ENCODE peak calls at places on chromosomes 4 and X, in seven cellular contexts. N, I, Q, K, O, S and X are unnamed samples.

GRCh38 chrX:141405878-141406492 is 163.7 kb upstream of the SPANXC start:
- DNase-seq in N (no peak), I (peak), Q (peak), K (peak), O (no peak), S (no peak), X (peak)

GRCh38 chr4:16083217-16084191 is at the start of gene PROM1:
- DNase-seq in N (peak), I (no peak), Q (peak), K (no peak), O (peak), S (no peak), X (no peak)

GRCh38 chrX:70280573-70280972 is 1.4 kb upstream of the RAB41 start:
- DNase-seq in N (no peak), I (no peak), Q (no peak), K (no peak), O (no peak), S (no peak), X (no peak)

GRCh38 chrX:16487620-16488380 is 162.2 kb upstream of the S100G start:
- DNase-seq in N (no peak), I (peak), Q (peak), K (no peak), O (no peak), S (no peak), X (peak)

GRCh38 chr4:152643153-152644035 is 36.4 kb downstream of the TMEM154 start:
- DNase-seq in N (no peak), I (no peak), Q (no peak), K (no peak), O (peak), S (peak), X (peak)

GRCh38 chr4:43410636-43411035 is 518.1 kb downstream of the GRXCR1 start:
- DNase-seq in N (no peak), I (no peak), Q (no peak), K (no peak), O (no peak), S (no peak), X (no peak)

GRCh38 chrX:18098704-18099103 is 122.0 kb downstream of the BEND2 start:
- DNase-seq in N (no peak), I (no peak), Q (no peak), K (no peak), O (no peak), S (no peak), X (no peak)

GRCh38 chrX:53281321-53281822 is at the start of gene IQSEC2:
- DNase-seq in N (peak), I (peak), Q (peak), K (peak), O (peak), S (no peak), X (peak)

GRCh38 chr4:140099993-140100392 is 54.0 kb downstream of the MAML3 start:
- DNase-seq in N (no peak), I (no peak), Q (no peak), K (no peak), O (peak), S (no peak), X (no peak)

GRCh38 chrX:53383376-53384087 is 38.9 kb downstream of the SMC1A start:
- DNase-seq in N (no peak), I (no peak), Q (peak), K (no peak), O (no peak), S (no peak), X (no peak)

GRCh38 chrX:41684138-41684537 is 4.6 kb upstream of the GPR34 start:
- DNase-seq in N (no peak), I (no peak), Q (no peak), K (no peak), O (no peak), S (no peak), X (no peak)

GRCh38 chr4:26899991-26900390 is 39.4 kb downstream of the STIM2 start:
- DNase-seq in N (no peak), I (no peak), Q (no peak), K (no peak), O (no peak), S (no peak), X (peak)

GRCh38 chr4:106421441-106422296 is 53.1 kb upstream of the GIMD1 start:
- DNase-seq in N (no peak), I (peak), Q (peak), K (no peak), O (no peak), S (no peak), X (peak)

GRCh38 chrX:119218198-119218597 is 17.9 kb upstream of the PGRMC1 start:
- DNase-seq in N (no peak), I (no peak), Q (peak), K (no peak), O (no peak), S (no peak), X (peak)

GRCh38 chr4:56662782-56663468 is 18.2 kb downstream of the HOPX start:
- DNase-seq in N (no peak), I (no peak), Q (no peak), K (no peak), O (no peak), S (no peak), X (no peak)

GRCh38 chrX:72255864-72256263 is 17.0 kb upstream of the ERCC6L start:
- DNase-seq in N (no peak), I (no peak), Q (no peak), K (no peak), O (no peak), S (no peak), X (no peak)

GRCh38 chr4:82578935-82579334 is 17.1 kb upstream of the TMEM150C start:
- DNase-seq in N (no peak), I (no peak), Q (no peak), K (no peak), O (no peak), S (no peak), X (peak)

GRCh38 chr4:104424368-104424921 is 70.2 kb downstream of the CXXC4 start:
- DNase-seq in N (no peak), I (no peak), Q (no peak), K (no peak), O (no peak), S (no peak), X (no peak)

GRCh38 chr4:78056265-78057129 is 626 bp upstream of the FRAS1 start:
- DNase-seq in N (peak), I (peak), Q (peak), K (peak), O (peak), S (peak), X (peak)

GRCh38 chrX:130165181-130165702 is 399 bp downstream of the AIFM1 start:
- DNase-seq in N (no peak), I (no peak), Q (peak), K (no peak), O (no peak), S (no peak), X (no peak)

GRCh38 chr4:79906306-79906705 is 166.7 kb downstream of the ANTXR2 start:
- DNase-seq in N (no peak), I (no peak), Q (no peak), K (no peak), O (no peak), S (no peak), X (no peak)

GRCh38 chrX:132900631-132901030 is 57.8 kb downstream of the HS6ST2 start:
- DNase-seq in N (no peak), I (no peak), Q (peak), K (no peak), O (no peak), S (no peak), X (peak)

GRCh38 chr4:1381181-1381621 is 25.0 kb downstream of the NKX1-1 start:
- DNase-seq in N (peak), I (no peak), Q (no peak), K (no peak), O (peak), S (no peak), X (no peak)

GRCh38 chr4:183360161-183360919 is 38.1 kb upstream of the CLDN24 start:
- DNase-seq in N (no peak), I (peak), Q (peak), K (peak), O (no peak), S (no peak), X (peak)

GRCh38 chr4:169286562-169287301 is 16.0 kb upstream of the SH3RF1 start:
- DNase-seq in N (no peak), I (no peak), Q (peak), K (no peak), O (no peak), S (no peak), X (peak)
- TF ChIP-seq CTCF in N (no peak), I (no peak), Q (no peak), K (peak), O (peak), S (peak), X (no peak)

GRCh38 chrX:57282568-57282967 is 3.9 kb upstream of the FAAH2 start:
- DNase-seq in N (no peak), I (no peak), Q (peak), K (no peak), O (no peak), S (no peak), X (no peak)
- TF ChIP-seq CTCF in N (no peak), I (no peak), Q (no peak), K (no peak), O (no peak), S (no peak), X (no peak)

GRCh38 chr4:147944264-147944663 is 212.4 kb downstream of the ARHGAP10 start:
- DNase-seq in N (no peak), I (no peak), Q (no peak), K (no peak), O (no peak), S (no peak), X (no peak)
- TF ChIP-seq CTCF in N (no peak), I (no peak), Q (no peak), K (no peak), O (no peak), S (no peak), X (no peak)

DNA sequence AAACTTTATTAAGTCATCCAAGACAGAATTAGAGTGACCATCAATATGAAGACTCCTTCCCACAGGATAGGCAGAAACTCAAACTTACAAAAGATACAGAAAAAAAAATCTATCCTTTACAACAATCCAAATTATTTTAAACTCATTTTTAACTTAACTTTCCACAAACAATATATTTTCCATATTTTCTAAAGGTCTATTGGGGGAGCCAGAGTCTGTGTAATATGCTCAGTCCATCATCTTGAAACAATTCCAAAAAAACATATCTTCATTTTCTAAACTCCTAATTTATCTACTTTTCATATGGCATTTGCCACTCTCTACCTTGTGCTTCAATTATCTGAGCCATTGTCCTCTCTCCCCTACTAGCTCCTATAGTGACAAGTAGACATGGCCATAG is 378.1 kb downstream of the PDGFC start:
- DNase-seq in N (no peak), I (no peak), Q (no peak), K (no peak), O (no peak), S (no peak), X (no peak)
- TF ChIP-seq CTCF in N (no peak), I (no peak), Q (no peak), K (no peak), O (no peak), S (no peak), X (peak)

GRCh38 chrX:152869972-152870371 is 27.9 kb upstream of the ZNF185 start:
- DNase-seq in N (no peak), I (no peak), Q (no peak), K (no peak), O (no peak), S (no peak), X (no peak)
- TF ChIP-seq CTCF in N (no peak), I (no peak), Q (peak), K (no peak), O (no peak), S (no peak), X (no peak)

GRCh38 chrX:2546496-2546895 is 45.7 kb upstream of the DHRSX start:
- DNase-seq in N (no peak), I (no peak), Q (no peak), K (no peak), O (no peak), S (no peak), X (no peak)
- TF ChIP-seq CTCF in N (no peak), I (no peak), Q (no peak), K (no peak), O (no peak), S (no peak), X (no peak)

DNA sequence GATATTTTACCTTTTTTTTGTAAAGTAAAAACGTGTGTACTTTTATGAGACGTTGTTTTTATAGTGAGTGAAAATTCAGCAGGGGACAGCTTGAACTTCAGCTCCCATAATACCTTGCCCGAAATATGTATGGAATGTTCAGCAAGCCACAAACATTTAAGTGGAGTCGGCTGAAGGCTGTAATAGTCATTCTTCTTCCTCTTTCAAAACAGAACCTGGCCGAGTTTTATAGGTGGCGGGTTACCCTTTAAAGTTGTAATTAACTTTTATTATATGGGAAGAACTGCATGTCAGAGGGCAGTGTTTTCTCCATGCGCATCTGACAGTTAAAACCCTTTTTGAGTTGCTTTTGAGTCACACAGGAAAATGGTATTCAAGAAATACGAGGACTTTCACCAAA is 50.7 kb downstream of the CLDN34 start:
- DNase-seq in N (no peak), I (peak), Q (peak), K (peak), O (no peak), S (no peak), X (peak)
- TF ChIP-seq CTCF in N (peak), I (no peak), Q (no peak), K (no peak), O (no peak), S (no peak), X (no peak)

GRCh38 chrX:40552768-40553167 is 28.0 kb upstream of the ATP6AP2 start:
- DNase-seq in N (no peak), I (peak), Q (peak), K (no peak), O (no peak), S (no peak), X (peak)
- TF ChIP-seq CTCF in N (no peak), I (peak), Q (peak), K (peak), O (peak), S (no peak), X (peak)